ENCODE peak calls at places on chromosomes 13 and 19, in nine cellular contexts. C, B, F, M, N, Q, O, J and K are unnamed samples. For H3K4me1, the result is how much of the 10 kb centered on the place peaks cover.

GRCh38 chr19:17220207-17220758 is 5.1 kb downstream of the USE1 start:
- DNase-seq in C (peak), N (no peak), M (no peak), O (no peak), F (no peak), Q (peak), J (peak), B (no peak), K (peak)

GRCh38 chr13:104140557-104140956 is 1074.3 kb upstream of the SLC10A2 start:
- DNase-seq in F (no peak), C (no peak), M (no peak), O (no peak), N (no peak), Q (peak), B (no peak), J (no peak), K (no peak)

GRCh38 chr19:47447470-47448359 is 24.0 kb downstream of the SLC8A2 start:
- DNase-seq in B (peak), J (peak), Q (peak), M (peak), F (peak), N (peak), C (peak), O (peak), K (no peak)

GRCh38 chr19:19471682-19472081 is 43.7 kb downstream of the TSSK6 start:
- DNase-seq in F (no peak), C (no peak), N (no peak), Q (no peak), J (no peak), O (peak), B (no peak), M (no peak), K (no peak)

GRCh38 chr19:7440188-7440975 is 48.5 kb downstream of the PEX11G start:
- DNase-seq in C (no peak), O (no peak), B (no peak), N (no peak), F (no peak), M (no peak), Q (no peak), J (no peak), K (no peak)

GRCh38 chr13:113623491-113624234 is 34.3 kb downstream of the ATP4B start:
- DNase-seq in Q (no peak), F (no peak), O (peak), B (no peak), N (no peak), C (no peak), J (no peak), M (no peak), K (no peak)

GRCh38 chr13:39051157-39051556 is 12.9 kb downstream of the NHLRC3 start:
- DNase-seq in B (peak), O (no peak), N (no peak), C (no peak), J (no peak), F (peak), Q (peak), M (no peak), K (no peak)

GRCh38 chr19:51808333-51808986 is 13.5 kb downstream of the FPR3 start:
- DNase-seq in J (no peak), Q (peak), N (no peak), M (no peak), O (no peak), F (no peak), C (no peak), B (no peak), K (no peak)

GRCh38 chr19:38044267-38045111 is 137.5 kb downstream of the SIPA1L3 start:
- DNase-seq in B (no peak), Q (peak), C (no peak), J (no peak), N (no peak), M (no peak), F (no peak), O (no peak), K (no peak)

GRCh38 chr13:44523176-44524017 is 52.7 kb downstream of the TSC22D1 start:
- DNase-seq in F (no peak), N (no peak), B (peak), C (no peak), J (no peak), Q (peak), O (no peak), M (no peak), K (no peak)

GRCh38 chr13:111114362-111115050 is 604 bp upstream of the ARHGEF7 start:
- DNase-seq in C (peak), N (peak), J (peak), O (peak), M (no peak), B (peak), Q (peak), F (peak), K (peak)

GRCh38 chr13:37074703-37075102 is 15.2 kb upstream of the SUPT20H start:
- DNase-seq in N (no peak), F (peak), M (no peak), Q (peak), O (no peak), J (no peak), C (no peak), B (peak), K (no peak)

GRCh38 chr13:84137292-84137691 is 255.0 kb upstream of the SLITRK1 start:
- DNase-seq in J (peak), N (no peak), Q (no peak), M (no peak), C (no peak), O (peak), B (no peak), F (no peak), K (no peak)

GRCh38 chr13:28501547-28501946 is 6.6 kb upstream of the FLT1 start:
- DNase-seq in O (peak), B (no peak), M (peak), Q (no peak), N (no peak), C (no peak), J (no peak), F (no peak), K (peak)
- H3K4me1 ChIP-seq in O (under half), B (under half), M (under half), Q (under half), N (under half), C (under half), J (under half), F (under half), K (under half)

DNA sequence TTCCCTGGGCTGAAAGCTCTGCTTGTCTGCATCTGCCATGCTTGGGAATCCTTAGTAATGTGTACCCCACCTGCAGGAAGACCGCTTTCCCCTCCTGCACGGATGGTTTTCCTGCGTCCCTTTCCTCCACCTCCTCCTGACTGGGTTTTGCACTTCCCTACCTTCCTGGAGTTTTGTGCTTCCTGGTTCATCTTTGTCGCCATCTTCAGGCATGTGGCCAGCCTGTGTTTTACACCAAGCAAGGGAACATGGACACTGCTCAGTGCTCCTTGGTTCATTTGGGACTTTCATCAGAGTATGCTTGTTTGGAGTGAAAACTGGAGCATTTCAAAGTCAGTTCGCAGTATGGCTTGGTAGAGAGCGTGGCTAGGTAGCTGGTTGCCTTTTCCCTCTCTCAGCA is 30.7 kb downstream of the ERICH6B start:
- DNase-seq in J (peak), F (peak), N (no peak), O (no peak), M (peak), B (peak), Q (no peak), C (no peak), K (no peak)
- TF ChIP-seq CTCF in J (no peak), F (peak), N (no peak), O (no peak), M (peak), B (no peak), Q (no peak), C (no peak), K (no peak)

DNA sequence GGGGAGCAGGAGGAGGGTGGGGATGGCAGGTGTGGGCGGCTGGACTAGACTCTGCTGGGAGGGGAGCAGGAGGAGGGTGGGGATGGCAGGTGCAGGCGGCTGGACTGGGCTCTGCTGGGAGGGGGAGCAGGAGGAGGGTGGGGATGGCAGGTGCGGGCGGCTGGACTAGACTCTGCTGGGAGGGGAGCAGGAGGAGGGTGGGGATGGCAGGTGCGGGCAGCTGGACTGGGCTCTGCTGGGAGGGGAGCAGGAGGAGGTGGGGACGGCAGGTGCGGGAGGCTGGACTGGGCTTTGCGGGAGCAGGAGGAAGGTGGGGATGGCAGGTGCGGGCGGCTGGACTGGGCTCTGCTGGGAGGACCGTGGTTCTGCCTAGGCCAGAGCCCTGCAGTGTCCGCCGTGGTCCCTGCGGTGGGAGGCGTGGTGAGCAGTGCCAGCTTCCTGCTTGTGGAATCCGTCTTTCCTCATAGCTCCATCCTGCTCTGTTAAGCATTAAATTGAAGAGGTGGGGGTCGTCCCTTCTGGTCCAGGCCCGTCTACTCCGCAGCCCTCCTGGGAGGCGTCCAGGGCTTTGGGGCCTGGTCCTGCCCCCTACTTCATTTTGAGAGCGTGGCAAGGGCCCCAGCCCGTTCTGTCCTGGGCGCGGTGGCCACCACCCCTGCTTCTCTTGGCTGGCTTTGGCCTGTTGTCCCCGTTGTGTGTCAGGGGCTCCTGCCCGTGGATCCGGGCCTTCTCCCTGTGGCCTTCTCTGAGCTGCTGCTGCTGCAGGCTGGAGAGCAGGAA is 4.7 kb downstream of the SPPL2B start:
- DNase-seq in Q (no peak), F (no peak), O (no peak), N (no peak), J (peak), B (no peak), C (no peak), M (no peak), K (no peak)
- H3K4me1 ChIP-seq in Q (under half), F (under half), O (under half), N (under half), J (half or more), B (under half), C (under half), M (under half), K (under half)

DNA sequence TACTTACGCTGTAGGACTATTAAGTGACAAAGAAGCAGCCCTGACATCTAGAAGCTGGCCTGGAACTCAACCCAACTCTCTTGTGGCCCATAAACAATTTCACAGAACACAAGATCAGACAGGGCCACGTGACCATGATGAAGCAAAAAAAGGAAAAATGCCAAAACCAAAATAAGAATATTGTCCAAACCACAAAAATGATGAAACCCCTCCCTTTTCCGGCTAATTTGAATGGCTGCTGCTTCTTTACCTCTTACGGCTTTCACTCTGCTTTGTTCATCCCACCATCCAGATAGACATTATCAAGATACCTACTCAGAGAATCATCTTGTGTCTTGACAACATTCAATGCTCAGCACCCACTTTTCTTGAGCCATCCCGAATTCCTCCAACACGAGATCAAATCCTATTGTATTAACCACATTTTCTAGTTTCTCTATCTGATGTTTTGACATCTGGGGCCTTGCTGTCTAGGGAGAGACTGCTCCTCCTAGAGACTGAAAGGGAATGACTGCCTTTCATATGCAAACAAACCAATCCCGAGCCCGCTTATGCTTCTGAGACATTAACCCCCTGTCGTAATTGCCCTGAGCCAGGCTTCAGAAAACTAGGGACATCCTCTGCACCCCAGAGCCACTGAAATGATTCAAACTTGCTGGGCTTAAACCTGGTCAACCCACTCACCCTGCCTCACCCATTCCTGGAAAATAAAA is 186.3 kb downstream of the TDRD3 start:
- DNase-seq in F (peak), B (no peak), O (no peak), J (peak), M (no peak), Q (no peak), C (no peak), N (no peak), K (peak)
- TF ChIP-seq CTCF in F (peak), B (peak), O (no peak), J (no peak), M (no peak), Q (no peak), C (no peak), N (no peak), K (no peak)

GRCh38 chr19:34436716-34437115 is 8.5 kb downstream of the UBA2 start:
- DNase-seq in J (no peak), O (no peak), C (no peak), F (no peak), M (no peak), Q (peak), B (no peak), N (no peak), K (no peak)
- H3K4me1 ChIP-seq in J (under half), O (under half), C (under half), F (under half), M (under half), Q (under half), B (under half), N (under half), K (under half)

GRCh38 chr19:5562280-5562679 is 5.5 kb downstream of the TINCR start:
- DNase-seq in M (no peak), C (no peak), Q (no peak), O (no peak), B (no peak), J (no peak), F (no peak), N (no peak), K (no peak)

GRCh38 chr19:5559804-5560133 is 8.0 kb downstream of the TINCR start:
- DNase-seq in J (no peak), O (no peak), M (no peak), N (no peak), C (no peak), B (no peak), Q (no peak), F (no peak), K (no peak)

GRCh38 chr19:5563008-5563431 is 4.7 kb downstream of the TINCR start:
- DNase-seq in O (no peak), C (no peak), Q (no peak), J (no peak), F (no peak), N (no peak), M (no peak), B (no peak), K (no peak)

GRCh38 chr19:5560156-5560555 is 7.6 kb downstream of the TINCR start:
- DNase-seq in J (no peak), C (no peak), B (no peak), M (no peak), F (no peak), N (no peak), Q (no peak), O (no peak), K (no peak)

DNA sequence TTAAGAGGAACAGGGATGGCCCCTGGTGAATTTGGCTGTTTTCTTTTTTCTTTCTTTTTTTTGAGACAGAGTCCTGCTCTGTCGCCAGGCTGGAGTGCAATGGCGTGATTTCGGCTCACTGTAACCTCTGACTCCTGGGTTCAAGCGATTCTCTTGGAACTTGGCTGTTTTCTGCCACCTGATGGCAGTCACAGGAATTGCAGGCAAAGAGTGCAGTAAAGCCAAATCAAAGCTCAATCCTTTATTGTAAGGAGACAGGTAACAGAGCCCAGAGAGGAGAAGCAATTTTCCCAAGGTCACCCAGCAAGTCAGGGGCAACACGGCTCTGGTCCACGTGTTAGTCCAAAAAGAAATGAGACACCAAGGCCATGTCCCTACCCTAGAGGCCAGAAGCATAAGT is 6.2 kb downstream of the TINCR start:
- DNase-seq in Q (no peak), O (no peak), M (no peak), B (no peak), N (no peak), C (no peak), F (no peak), J (no peak), K (no peak)
- TF ChIP-seq CTCF in Q (peak), O (no peak), M (peak), B (peak), N (peak), C (peak), F (peak), J (no peak), K (no peak)

DNA sequence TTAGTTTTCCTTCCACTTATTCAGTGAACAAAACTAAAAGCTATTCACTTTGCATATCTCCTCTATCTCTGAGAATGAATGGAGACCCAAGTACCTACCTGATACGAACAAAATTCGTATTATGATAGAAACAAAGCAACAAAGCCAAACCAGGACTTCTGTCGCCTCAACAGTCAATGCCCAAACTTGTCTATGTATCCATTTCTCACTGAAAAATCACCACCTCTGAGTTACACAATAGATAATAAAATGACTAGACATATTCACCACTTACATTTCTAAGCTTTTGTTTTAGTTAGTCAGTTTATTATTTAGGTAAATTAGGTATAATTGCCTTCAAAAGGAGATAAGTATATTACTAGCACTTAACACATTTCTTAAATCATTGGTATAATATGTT is 67.7 kb downstream of the CAB39L start:
- DNase-seq in O (no peak), F (no peak), N (no peak), M (no peak), Q (no peak), B (no peak), J (no peak), C (no peak), K (no peak)
- H3K4me1 ChIP-seq in O (under half), F (under half), N (under half), M (under half), Q (under half), B (under half), J (under half), C (under half), K (under half)

GRCh38 chr13:105213512-105213911 is 1322.0 kb downstream of the EFNB2 start:
- DNase-seq in C (no peak), M (peak), F (peak), N (no peak), J (no peak), B (no peak), O (no peak), Q (no peak), K (no peak)
- TF ChIP-seq CTCF in C (no peak), M (peak), F (peak), N (no peak), J (no peak), B (no peak), O (no peak), Q (no peak), K (no peak)